ENCODE peak calls at places on chromosomes 7 and 10, in eight cellular contexts. L is lower leg skin, C is HCT116, X is IMR-90, K is body of pancreas, E is tibial nerve, H is spleen, I is A549. Q is an unnamed sample.

GRCh38 chr10:29795856-29796255 is 161.1 kb upstream of the SVIL start:
- DNase-seq in I (no peak), C (no peak), H (no peak), X (peak), E (no peak), L (no peak), K (no peak), Q (no peak)

GRCh38 chr10:116113721-116114501 is 159.1 kb downstream of the GFRA1 start:
- DNase-seq in I (peak), K (no peak), H (no peak), X (peak), E (no peak), L (no peak), C (no peak), Q (no peak)

GRCh38 chr7:76272142-76272541 is 30.3 kb upstream of the HSPB1 start:
- DNase-seq in L (no peak), I (no peak), K (no peak), C (no peak), E (no peak), X (no peak), H (no peak), Q (no peak)

GRCh38 chr10:92972066-92972870 is 88.3 kb upstream of the CYP26C1 start:
- DNase-seq in E (no peak), L (no peak), X (peak), K (no peak), I (peak), C (peak), H (no peak), Q (peak)

GRCh38 chr7:97298561-97298960 is 181.1 kb downstream of the SDHAF3 start:
- DNase-seq in X (no peak), I (peak), K (no peak), E (no peak), H (no peak), C (no peak), L (no peak), Q (no peak)

GRCh38 chr7:44489955-44490350 is 505 bp downstream of the NUDCD3 start:
- DNase-seq in I (no peak), H (no peak), C (no peak), L (no peak), E (no peak), K (no peak), X (peak), Q (peak)

GRCh38 chr7:95737828-95738505 is 34.4 kb upstream of the DYNC1I1 start:
- DNase-seq in I (no peak), E (no peak), C (no peak), K (no peak), L (no peak), X (no peak), H (no peak), Q (no peak)

GRCh38 chr7:351681-352480 is 61.9 kb downstream of the FOXL3 start:
- DNase-seq in K (no peak), L (no peak), X (no peak), E (no peak), H (no peak), I (no peak), C (no peak), Q (no peak)

GRCh38 chr10:60234531-60234930 is 155.1 kb downstream of the ANK3 start:
- DNase-seq in C (no peak), H (no peak), K (no peak), X (no peak), I (no peak), E (no peak), L (no peak), Q (no peak)

GRCh38 chr10:128631801-128632241 is 505.6 kb upstream of the MKI67 start:
- DNase-seq in I (no peak), L (no peak), E (no peak), X (no peak), K (no peak), H (no peak), C (peak), Q (peak)

GRCh38 chr10:129863231-129863663 is 100.8 kb downstream of the EBF3 start:
- DNase-seq in I (no peak), H (no peak), C (no peak), X (no peak), K (no peak), L (no peak), E (no peak), Q (no peak)

GRCh38 chr7:81611805-81612204 is 158.0 kb downstream of the HGF start:
- DNase-seq in X (no peak), C (no peak), K (no peak), H (no peak), L (no peak), I (no peak), E (no peak), Q (no peak)

GRCh38 chr10:29200280-29200679 is 88.6 kb upstream of the LYZL1 start:
- DNase-seq in K (no peak), I (no peak), X (peak), C (no peak), E (no peak), L (no peak), H (no peak), Q (no peak)

GRCh38 chr7:112134039-112134438 is 72.2 kb downstream of the DOCK4 start:
- DNase-seq in C (no peak), E (no peak), K (no peak), H (no peak), I (no peak), L (no peak), X (no peak), Q (no peak)

GRCh38 chr7:106911959-106912358 is 46.9 kb downstream of the PIK3CG start:
- DNase-seq in H (no peak), I (no peak), C (no peak), X (no peak), E (no peak), L (no peak), K (no peak), Q (no peak)

GRCh38 chr7:150567168-150567567 is at the start of gene GIMAP4:
- DNase-seq in L (no peak), K (no peak), E (no peak), I (no peak), C (no peak), H (peak), X (no peak), Q (no peak)

GRCh38 chr7:91089382-91089963 is 174.8 kb upstream of the FZD1 start:
- DNase-seq in H (no peak), K (no peak), L (no peak), C (peak), E (no peak), X (peak), I (peak), Q (peak)

GRCh38 chr10:6757119-6757518 is 177.0 kb upstream of the PRKCQ start:
- DNase-seq in X (no peak), H (no peak), C (no peak), E (no peak), I (no peak), L (no peak), K (no peak), Q (no peak)

GRCh38 chr10:95229724-95230627 is 35.9 kb downstream of the ACSM6 start:
- DNase-seq in L (no peak), I (peak), E (no peak), C (peak), H (no peak), K (no peak), X (peak), Q (no peak)

GRCh38 chr7:69177326-69177897 is 420.9 kb upstream of the AUTS2 start:
- DNase-seq in H (no peak), L (peak), E (no peak), I (no peak), X (no peak), C (no peak), K (no peak), Q (no peak)

GRCh38 chr10:96642973-96643372 is 56.2 kb upstream of the TM9SF3 start:
- DNase-seq in L (peak), H (peak), X (peak), C (peak), I (peak), K (peak), E (peak), Q (peak)

GRCh38 chr10:52440612-52441285 is 126.7 kb downstream of the DKK1 start:
- DNase-seq in E (no peak), C (no peak), I (no peak), H (no peak), K (no peak), X (no peak), L (no peak), Q (no peak)

GRCh38 chr10:69875856-69876255 is 74.2 kb downstream of the COL13A1 start:
- DNase-seq in I (no peak), X (no peak), L (no peak), E (no peak), H (no peak), K (no peak), C (no peak), Q (no peak)

GRCh38 chr7:18320971-18321567 is 174.5 kb upstream of the HDAC9 start:
- DNase-seq in E (no peak), L (no peak), H (no peak), X (peak), C (peak), I (peak), K (no peak), Q (peak)

GRCh38 chr10:97713828-97714400 is 384 bp downstream of the MARVELD1 start:
- DNase-seq in C (no peak), K (peak), X (peak), H (peak), I (peak), E (peak), L (peak), Q (peak)

GRCh38 chr10:97711640-97712267 is 1.8 kb upstream of the MARVELD1 start:
- DNase-seq in E (no peak), I (no peak), C (no peak), K (no peak), H (no peak), L (no peak), X (no peak), Q (no peak)

GRCh38 chr10:97714401-97715258 is 1.1 kb downstream of the MARVELD1 start:
- DNase-seq in L (peak), E (peak), K (peak), H (peak), I (peak), C (no peak), X (peak), Q (peak)

GRCh38 chr10:97715259-97715874 is 1.8 kb downstream of the MARVELD1 start:
- DNase-seq in H (no peak), E (no peak), K (no peak), L (no peak), I (no peak), X (no peak), C (no peak), Q (no peak)

DNA sequence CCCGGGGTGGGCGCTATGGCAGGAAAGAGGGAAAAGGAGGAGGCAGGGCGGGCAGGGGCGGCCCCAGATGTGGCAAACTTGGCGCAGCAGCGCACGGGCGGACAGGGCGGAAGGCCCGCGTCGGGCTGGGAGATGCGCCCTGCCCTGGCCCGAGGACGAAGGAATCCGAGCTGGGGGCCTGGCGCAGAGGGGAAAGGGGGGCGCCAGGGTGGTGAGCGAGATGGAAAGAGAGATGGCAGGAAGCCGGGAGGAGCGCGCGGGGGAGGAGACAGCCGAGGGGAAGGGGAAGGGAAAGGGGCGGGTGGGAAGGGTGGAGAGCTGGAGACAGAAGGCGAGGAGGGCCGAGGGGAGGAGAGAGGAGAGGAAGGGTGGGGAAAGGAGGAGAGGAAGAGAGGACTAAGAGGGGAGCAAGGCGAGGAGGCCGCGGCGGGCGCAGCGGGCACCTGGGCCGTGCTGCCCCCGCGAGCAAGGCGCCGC is at the start of gene MARVELD1:
- DNase-seq in E (peak), H (no peak), L (peak), K (peak), X (peak), C (no peak), I (peak), Q (no peak)
- TF ChIP-seq POLR2A in E (peak), H (no peak), L (no peak), K (no peak), X (peak), C (peak), I (peak), Q (no peak)

DNA sequence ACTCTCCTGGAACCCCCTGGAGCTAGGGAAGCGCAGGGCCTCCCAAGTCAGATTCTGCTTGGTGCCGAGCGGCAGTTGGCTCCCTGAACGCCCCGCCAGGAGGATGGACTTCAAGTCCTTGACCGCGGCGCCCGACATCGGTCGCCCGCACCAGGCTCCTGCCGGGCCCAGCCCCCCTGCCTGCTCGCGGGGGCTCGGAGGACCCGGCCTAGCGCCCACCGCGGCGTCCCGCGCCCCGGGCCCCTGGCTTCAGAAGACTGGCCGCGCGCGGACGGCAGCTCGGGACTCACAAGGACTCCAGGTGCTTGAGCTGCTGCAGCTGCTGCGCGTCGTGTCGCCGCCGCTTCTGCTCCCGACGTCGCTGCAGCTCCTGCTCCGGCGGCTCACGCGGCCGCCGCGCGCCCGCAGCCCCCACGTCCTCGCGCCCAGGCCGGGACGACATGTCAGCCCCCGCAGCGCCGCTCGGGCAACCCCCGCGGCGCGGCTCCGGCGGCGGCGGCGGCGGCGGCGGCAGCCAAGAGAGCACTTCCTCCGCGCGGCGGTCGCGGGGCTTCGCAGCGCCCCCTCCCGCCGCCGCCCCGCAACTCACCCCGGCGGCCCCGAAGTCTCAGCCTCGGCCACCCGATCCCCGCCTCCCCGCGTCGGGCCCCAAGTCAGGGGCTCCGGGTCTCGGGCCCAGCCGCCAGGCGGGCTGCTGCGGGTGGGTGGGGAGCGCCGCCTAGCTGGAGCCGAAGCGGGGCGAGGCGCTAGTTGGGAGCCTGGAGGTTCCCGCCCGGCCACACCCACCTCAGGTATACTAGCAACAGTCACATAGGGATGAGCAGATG is at the start of gene RP9:
- DNase-seq in C (peak), K (peak), X (peak), E (peak), L (peak), H (peak), I (peak), Q (peak)
- TF ChIP-seq POLR2A in C (peak), K (peak), X (no peak), E (no peak), L (no peak), H (no peak), I (peak), Q (peak)

DNA sequence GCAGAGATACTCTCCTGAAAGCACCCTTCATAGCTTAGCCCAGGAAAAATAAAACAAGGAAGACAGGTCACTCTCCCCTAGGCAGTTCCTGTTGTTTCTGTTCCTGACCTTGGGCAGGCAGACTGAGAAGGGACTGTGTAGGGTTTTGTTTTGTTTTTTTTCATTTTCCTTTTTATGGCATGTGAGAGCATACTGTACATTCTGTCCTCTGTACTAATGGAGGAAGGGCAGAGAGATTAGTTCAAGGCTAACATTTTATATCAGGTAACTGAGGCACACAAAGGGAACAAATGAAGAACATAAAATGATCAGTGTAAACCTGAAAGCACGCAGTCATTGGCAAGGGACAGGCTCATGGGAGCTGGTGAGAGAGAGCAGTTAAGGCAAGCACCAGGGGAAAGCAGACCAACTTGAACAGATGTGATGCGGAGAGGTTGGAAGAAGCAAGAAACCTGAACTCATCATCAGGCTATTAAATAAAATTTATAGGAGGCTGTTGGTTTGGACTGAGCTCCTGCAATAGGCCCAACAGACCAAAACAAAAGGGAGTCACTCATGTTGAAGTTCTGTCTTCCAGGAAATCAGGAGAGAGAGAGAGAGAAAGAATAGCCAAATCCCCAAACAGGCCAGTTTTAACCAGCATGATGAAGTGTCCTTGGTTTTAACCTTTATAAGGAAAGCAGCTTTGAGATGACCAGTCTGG is 34.2 kb upstream of the PDCD4 start:
- DNase-seq in K (no peak), X (no peak), I (no peak), H (no peak), C (no peak), E (no peak), L (no peak), Q (no peak)
- TF ChIP-seq POLR2A in K (peak), X (no peak), I (no peak), H (no peak), C (no peak), E (no peak), L (no peak), Q (no peak)

GRCh38 chr10:4980793-4981192 is 17.6 kb downstream of the AKR1C1 start:
- DNase-seq in X (no peak), C (no peak), E (no peak), L (no peak), I (no peak), K (no peak), H (no peak), Q (no peak)

GRCh38 chr10:4984223-4984622 is 19.4 kb downstream of the AKR1C2 start:
- DNase-seq in C (no peak), I (peak), H (peak), L (no peak), X (no peak), K (no peak), E (no peak), Q (no peak)

GRCh38 chr10:4981722-4982471 is 18.7 kb downstream of the AKR1C1 start:
- DNase-seq in K (peak), X (peak), H (no peak), L (no peak), I (peak), C (peak), E (peak), Q (peak)

GRCh38 chr10:4983615-4984216 is 19.9 kb downstream of the AKR1C2 start:
- DNase-seq in I (peak), L (no peak), K (peak), H (no peak), C (no peak), E (no peak), X (no peak), Q (no peak)

GRCh38 chr10:4982764-4983226 is 19.6 kb downstream of the AKR1C1 start:
- DNase-seq in I (peak), E (no peak), C (no peak), K (peak), H (no peak), X (peak), L (no peak), Q (no peak)
- TF ChIP-seq POLR2A in I (no peak), E (no peak), C (no peak), K (peak), H (no peak), X (no peak), L (no peak), Q (no peak)